ENCODE peak calls at places on chromosomes 12 and 14, in four cellular contexts. G, M, V and Z are unnamed samples.

GRCh38 chr12:14775652-14776020 is 27.6 kb downstream of the WBP11 start:
- DNase-seq in G (no peak), M (no peak), V (no peak), Z (no peak)

GRCh38 chr14:68627050-68627867 is 165.6 kb downstream of the ZFP36L1 start:
- DNase-seq in G (no peak), M (no peak), V (peak; percentile 51), Z (peak; percentile 77)

GRCh38 chr14:68361231-68361630 is 431.6 kb downstream of the ZFP36L1 start:
- DNase-seq in G (no peak), M (no peak), V (no peak), Z (no peak)

GRCh38 chr14:84554136-84554535 is 975.8 kb upstream of the FLRT2 start:
- DNase-seq in G (no peak), M (no peak), V (no peak), Z (no peak)

GRCh38 chr14:41785696-41786095 is 179.0 kb downstream of the LRFN5 start:
- DNase-seq in G (no peak), M (no peak), V (no peak), Z (no peak)

GRCh38 chr12:52019123-52019770 is 12.5 kb downstream of the TAMALIN start:
- DNase-seq in G (no peak), M (no peak), V (no peak), Z (no peak)

GRCh38 chr12:48980389-48980952 is 2.3 kb downstream of the WNT1 start:
- DNase-seq in G (no peak), M (peak; percentile 53), V (no peak), Z (no peak)

GRCh38 chr14:74326369-74327152 is 21.7 kb upstream of the VRTN start:
- DNase-seq in G (no peak), M (no peak), V (no peak), Z (no peak)

GRCh38 chr12:92543359-92543758 is 159.4 kb upstream of the PLEKHG7 start:
- DNase-seq in G (no peak), M (peak; percentile 29), V (peak; percentile 44), Z (no peak)

GRCh38 chr14:47207636-47208035 is 467.8 kb downstream of the MDGA2 start:
- DNase-seq in G (no peak), M (no peak), V (no peak), Z (no peak)

GRCh38 chr14:26548431-26548830 is 49.4 kb downstream of the NOVA1 start:
- DNase-seq in G (no peak), M (no peak), V (no peak), Z (no peak)

GRCh38 chr12:24222968-24223367 is 273.5 kb upstream of the SOX5 start:
- DNase-seq in G (no peak), M (no peak), V (no peak), Z (no peak)

GRCh38 chr14:100557658-100558057 is 29.6 kb downstream of the BEGAIN start:
- DNase-seq in G (no peak), M (peak; percentile 58), V (no peak), Z (no peak)

GRCh38 chr12:31778687-31779086 is 49.9 kb upstream of the AMN1 start:
- DNase-seq in G (no peak), M (no peak), V (no peak), Z (no peak)
- TF ChIP-seq POLR2A in G (no peak), M (no peak), V (no peak), Z (no peak)

GRCh38 chr12:127146991-127147718 is 1119.8 kb upstream of the TMEM132C start:
- DNase-seq in G (no peak), M (no peak), V (no peak), Z (no peak)
- TF ChIP-seq POLR2AphosphoS5 in G (no peak), M (no peak), V (no peak), Z (no peak)

DNA sequence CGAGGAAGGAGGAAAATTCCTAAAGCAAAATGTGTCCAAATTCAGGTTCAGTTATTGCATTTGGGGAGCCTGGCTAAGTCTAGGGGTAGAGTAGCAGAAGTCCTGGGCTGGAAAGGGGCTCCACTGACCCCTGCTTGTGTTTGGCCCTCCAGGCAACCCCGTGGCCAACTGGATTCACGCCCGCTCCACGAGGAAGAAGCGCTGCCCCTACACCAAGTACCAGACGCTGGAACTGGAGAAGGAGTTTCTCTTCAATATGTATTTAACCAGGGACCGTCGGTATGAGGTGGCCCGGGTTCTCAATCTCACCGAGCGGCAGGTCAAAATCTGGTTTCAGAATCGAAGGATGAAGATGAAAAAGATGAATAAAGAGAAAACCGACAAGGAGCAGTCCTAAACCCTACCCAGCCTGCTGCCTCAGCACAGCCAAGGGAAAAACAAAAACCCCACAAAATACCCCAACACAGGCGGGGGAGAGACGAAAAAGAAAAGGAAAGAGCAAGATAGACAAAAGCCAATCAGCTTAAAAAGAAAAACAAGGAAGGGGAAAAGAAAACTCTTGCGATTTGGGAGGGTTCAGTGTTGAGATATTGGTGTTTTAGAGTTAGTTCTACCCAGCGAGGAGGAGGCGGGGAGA is 2.4 kb downstream of the HOXC9 start:
- DNase-seq in G (peak; percentile 43), M (no peak), V (no peak), Z (no peak)
- H3K27me3 ChIP-seq in G (peaks cover 83% of the 10 kb centered on the region), M (peaks cover 100% of the 10 kb centered on the region), V (peaks cover 57% of the 10 kb centered on the region), Z (peaks cover 25% of the 10 kb centered on the region)

DNA sequence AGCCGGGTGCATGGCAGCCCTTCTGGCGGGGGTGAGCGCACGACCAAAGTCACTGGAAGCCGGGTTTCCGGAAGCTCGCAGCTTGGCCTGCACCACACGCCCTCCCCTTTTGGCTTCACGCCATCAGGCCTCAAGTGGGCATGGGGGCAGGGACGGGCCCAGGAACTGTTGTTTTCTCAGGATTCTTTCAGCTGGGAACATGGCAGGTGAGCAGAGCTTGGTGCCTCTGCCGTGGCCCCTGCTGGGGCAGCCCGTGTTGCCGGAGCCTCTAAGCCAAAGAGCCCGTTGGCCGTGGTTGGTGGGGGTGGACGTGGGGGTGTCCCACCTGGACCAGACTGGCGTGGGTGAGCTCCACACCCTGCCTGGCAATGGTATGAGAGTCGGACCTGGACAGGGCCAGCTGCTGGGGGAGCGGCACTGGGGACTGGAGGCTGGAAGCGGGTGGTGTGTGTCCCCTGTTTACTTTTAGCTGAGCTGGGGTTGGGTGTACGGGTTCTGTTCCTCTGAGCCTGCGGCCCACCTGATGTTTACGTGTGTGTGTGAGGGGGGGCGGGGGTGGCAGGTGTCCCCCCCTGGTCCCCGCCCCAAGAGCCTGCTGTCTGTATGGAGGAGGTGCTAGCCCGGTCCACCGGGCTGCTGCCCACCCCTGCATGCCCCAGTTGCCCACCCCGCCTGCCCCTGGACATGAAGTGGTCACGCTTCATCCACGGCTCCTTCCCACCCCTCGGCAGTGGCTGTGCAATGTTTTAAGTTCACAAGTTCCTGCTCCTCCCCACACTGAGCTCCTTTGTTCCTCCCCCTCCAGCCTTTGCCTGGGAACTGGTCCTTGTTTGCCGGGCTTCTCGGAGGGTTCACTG is 28.7 kb upstream of the PLD4 start:
- DNase-seq in G (peak; percentile 70), M (peak; percentile 11), V (peak; percentile 70), Z (no peak)
- TF ChIP-seq POLR2A in G (no peak), M (no peak), V (no peak), Z (no peak)

DNA sequence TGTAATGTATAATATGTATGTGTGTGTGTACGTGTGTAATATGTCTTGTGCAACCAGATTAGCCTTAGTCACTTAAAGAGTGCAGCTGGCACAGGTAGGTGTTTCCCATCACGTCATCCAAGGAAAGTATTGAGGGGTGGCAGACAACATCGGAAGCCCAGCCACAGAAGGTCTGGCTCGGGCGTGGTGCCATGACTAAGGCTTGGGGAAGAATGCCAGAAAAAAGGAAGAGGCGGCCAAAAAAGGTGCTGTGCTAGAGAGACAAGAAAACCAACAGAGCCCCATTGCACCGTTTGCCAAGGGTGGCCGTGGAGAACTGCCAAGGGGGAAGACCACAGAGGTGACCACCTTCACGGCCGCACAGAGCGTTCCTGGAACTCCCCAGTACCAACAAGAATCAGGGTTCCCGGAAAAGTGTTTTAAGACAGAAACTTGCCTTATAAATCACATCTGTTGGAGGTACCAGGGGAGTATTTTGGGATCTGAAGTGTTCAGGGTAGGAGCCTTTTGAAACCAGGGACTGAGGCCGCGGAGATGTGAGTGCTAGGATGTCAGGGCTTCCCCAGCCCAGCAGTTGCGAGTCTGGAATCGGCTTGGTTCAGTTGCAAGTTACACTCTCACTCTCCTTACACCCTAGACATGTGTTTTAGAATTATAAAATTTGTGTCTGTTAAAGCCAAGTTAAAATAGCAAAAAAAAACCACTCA is 131.2 kb upstream of the DYRK2 start:
- DNase-seq in G (no peak), M (peak; percentile 23), V (peak; percentile 56), Z (no peak)
- TF ChIP-seq POLR2AphosphoS5 in G (no peak), M (no peak), V (no peak), Z (no peak)

GRCh38 chr12:129790930-129791329 is 112.9 kb downstream of the TMEM132D start:
- DNase-seq in G (no peak), M (no peak), V (no peak), Z (no peak)
- H3K27me3 ChIP-seq in G (no peaks in the 10 kb centered on the region), M (no peaks in the 10 kb centered on the region), V (no peaks in the 10 kb centered on the region), Z (no peaks in the 10 kb centered on the region)

GRCh38 chr12:124469193-124469888 is 98.1 kb downstream of the NCOR2 start:
- DNase-seq in G (no peak), M (no peak), V (no peak), Z (no peak)

GRCh38 chr12:124465473-124465872 is 101.9 kb downstream of the NCOR2 start:
- DNase-seq in G (no peak), M (no peak), V (no peak), Z (no peak)

GRCh38 chr12:124464830-124465229 is 102.6 kb downstream of the NCOR2 start:
- DNase-seq in G (no peak), M (no peak), V (no peak), Z (no peak)

GRCh38 chr12:124464062-124464461 is 103.3 kb downstream of the NCOR2 start:
- DNase-seq in G (no peak), M (no peak), V (no peak), Z (no peak)

GRCh38 chr12:124466200-124467128 is 100.9 kb downstream of the NCOR2 start:
- DNase-seq in G (peak; percentile 97), M (peak; percentile 66), V (peak; percentile 57), Z (no peak)
- TF ChIP-seq POLR2A in G (no peak), M (no peak), V (no peak), Z (no peak)

GRCh38 chr12:112539221-112539620 is 120.5 kb downstream of the PTPN11 start:
- DNase-seq in G (no peak), M (no peak), V (no peak), Z (no peak)

GRCh38 chr12:112535637-112536366 is 117.1 kb downstream of the PTPN11 start:
- DNase-seq in G (no peak), M (no peak), V (no peak), Z (no peak)

GRCh38 chr12:112536367-112536730 is 117.6 kb downstream of the PTPN11 start:
- DNase-seq in G (no peak), M (no peak), V (no peak), Z (no peak)

GRCh38 chr12:112538740-112539139 is 120.0 kb downstream of the PTPN11 start:
- DNase-seq in G (no peak), M (no peak), V (no peak), Z (no peak)

DNA sequence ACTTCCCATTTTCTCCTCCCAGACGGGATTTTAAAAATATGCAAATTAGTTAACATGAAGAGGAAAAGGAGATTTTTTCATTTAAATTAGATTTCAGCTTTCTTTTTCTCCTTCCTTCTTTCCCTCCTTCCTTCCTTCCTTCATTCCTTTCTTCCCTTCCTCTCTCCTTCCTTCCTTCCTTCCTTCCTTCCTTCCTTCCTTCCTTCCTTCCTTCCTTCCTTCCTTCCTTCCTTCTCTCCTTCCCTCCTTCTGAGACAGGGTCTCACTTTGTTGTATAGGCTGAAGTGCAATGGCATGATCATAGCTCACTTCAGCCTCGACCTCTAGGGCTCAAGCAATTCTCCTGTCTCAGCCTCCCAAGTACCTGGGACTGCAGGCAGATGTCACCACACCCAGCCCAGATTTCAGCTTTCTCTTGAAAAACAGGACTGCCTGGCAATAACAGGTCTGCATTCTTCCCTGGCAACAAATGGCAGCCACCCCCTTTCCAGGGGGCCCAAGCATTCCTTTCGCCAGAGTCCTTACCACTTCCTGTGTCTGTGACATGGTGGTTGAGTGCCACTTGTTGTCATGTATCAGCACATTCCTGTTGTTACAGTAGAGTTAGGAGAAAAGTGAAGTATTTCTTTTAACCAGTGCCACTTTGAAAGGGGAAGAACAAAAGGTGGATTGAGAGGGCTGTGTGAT is 119.1 kb downstream of the PTPN11 start:
- DNase-seq in G (no peak), M (no peak), V (no peak), Z (no peak)
- TF ChIP-seq POLR2AphosphoS5 in G (no peak), M (no peak), V (no peak), Z (no peak)

GRCh38 chr14:80567905-80568512 is 356.7 kb upstream of the DIO2 start:
- DNase-seq in G (no peak), M (no peak), V (no peak), Z (no peak)
- H3K27me3 ChIP-seq in G (no peaks in the 10 kb centered on the region), M (no peaks in the 10 kb centered on the region), V (no peaks in the 10 kb centered on the region), Z (no peaks in the 10 kb centered on the region)